ENCODE peak calls at places on chromosome 5, in ten cellular contexts. One of them, this sample, is unnamed.
A peak's percentile ranks its signal among the peaks of the same experiment; 100 is the strongest.

GRCh38 chr5:61805101-61805500 is 473.0 kb downstream of the ZSWIM6 start:
- DNase-seq in left ventricle myocardium inferior: no peak
- DNase-seq in GM12864: no peak
- DNase-seq in HuH-7: no peak
- DNase-seq in mesendoderm: peak; percentile 79
- DNase-seq in A549: peak; percentile 15
- DNase-seq in heart left ventricle: no peak
- DNase-seq in ureter: no peak
- DNase-seq in tibial artery: no peak
- DNase-seq in NCI-H2227 treated with DMSO at 0.1 percent for 48 hours: no peak
- DNase-seq in this sample: no peak

GRCh38 chr5:180191716-180192115 is 17.3 kb downstream of the RASGEF1C start:
- DNase-seq in left ventricle myocardium inferior: no peak
- DNase-seq in GM12864: no peak
- DNase-seq in HuH-7: no peak
- DNase-seq in mesendoderm: no peak
- DNase-seq in A549: no peak
- DNase-seq in heart left ventricle: no peak
- DNase-seq in ureter: no peak
- DNase-seq in tibial artery: no peak
- DNase-seq in NCI-H2227 treated with DMSO at 0.1 percent for 48 hours: no peak
- DNase-seq in this sample: no peak

GRCh38 chr5:116980581-116980980 is 406.0 kb upstream of the SEMA6A start:
- DNase-seq in left ventricle myocardium inferior: no peak
- DNase-seq in GM12864: no peak
- DNase-seq in HuH-7: no peak
- DNase-seq in mesendoderm: no peak
- DNase-seq in A549: no peak
- DNase-seq in heart left ventricle: no peak
- DNase-seq in ureter: no peak
- DNase-seq in tibial artery: no peak
- DNase-seq in NCI-H2227 treated with DMSO at 0.1 percent for 48 hours: no peak
- DNase-seq in this sample: no peak

GRCh38 chr5:83197326-83197725 is 120.0 kb downstream of the XRCC4 start:
- DNase-seq in left ventricle myocardium inferior: no peak
- DNase-seq in GM12864: no peak
- DNase-seq in HuH-7: no peak
- DNase-seq in mesendoderm: no peak
- DNase-seq in A549: no peak
- DNase-seq in heart left ventricle: no peak
- DNase-seq in ureter: no peak
- DNase-seq in tibial artery: no peak
- DNase-seq in NCI-H2227 treated with DMSO at 0.1 percent for 48 hours: peak; percentile 78
- DNase-seq in this sample: no peak

GRCh38 chr5:167967494-167968180 is 323.8 kb upstream of the WWC1 start:
- DNase-seq in left ventricle myocardium inferior: no peak
- DNase-seq in GM12864: no peak
- DNase-seq in HuH-7: no peak
- DNase-seq in mesendoderm: peak; percentile 45
- DNase-seq in A549: no peak
- DNase-seq in heart left ventricle: no peak
- DNase-seq in ureter: no peak
- DNase-seq in tibial artery: no peak
- DNase-seq in NCI-H2227 treated with DMSO at 0.1 percent for 48 hours: no peak
- DNase-seq in this sample: no peak

GRCh38 chr5:17304282-17304681 is 86.9 kb downstream of the BASP1 start:
- DNase-seq in left ventricle myocardium inferior: no peak
- DNase-seq in GM12864: no peak
- DNase-seq in HuH-7: no peak
- DNase-seq in mesendoderm: no peak
- DNase-seq in A549: peak; percentile 41
- DNase-seq in heart left ventricle: no peak
- DNase-seq in ureter: no peak
- DNase-seq in tibial artery: no peak
- DNase-seq in NCI-H2227 treated with DMSO at 0.1 percent for 48 hours: no peak
- DNase-seq in this sample: peak; percentile 9

GRCh38 chr5:53288511-53288910 is 179.0 kb upstream of the MOCS2 start:
- DNase-seq in left ventricle myocardium inferior: no peak
- DNase-seq in GM12864: no peak
- DNase-seq in HuH-7: no peak
- DNase-seq in mesendoderm: no peak
- DNase-seq in A549: no peak
- DNase-seq in heart left ventricle: no peak
- DNase-seq in ureter: no peak
- DNase-seq in tibial artery: no peak
- DNase-seq in NCI-H2227 treated with DMSO at 0.1 percent for 48 hours: no peak
- DNase-seq in this sample: no peak

GRCh38 chr5:73232266-73233041 is 59.5 kb downstream of the TMEM174 start:
- DNase-seq in left ventricle myocardium inferior: no peak
- DNase-seq in GM12864: no peak
- DNase-seq in HuH-7: no peak
- DNase-seq in mesendoderm: peak; percentile 43
- DNase-seq in A549: no peak
- DNase-seq in heart left ventricle: no peak
- DNase-seq in ureter: no peak
- DNase-seq in tibial artery: no peak
- DNase-seq in NCI-H2227 treated with DMSO at 0.1 percent for 48 hours: no peak
- DNase-seq in this sample: no peak

GRCh38 chr5:115170924-115171510 is 1.3 kb upstream of the TRIM36 start:
- DNase-seq in left ventricle myocardium inferior: no peak
- DNase-seq in GM12864: no peak
- DNase-seq in HuH-7: no peak
- DNase-seq in mesendoderm: no peak
- DNase-seq in A549: no peak
- DNase-seq in heart left ventricle: no peak
- DNase-seq in ureter: no peak
- DNase-seq in tibial artery: no peak
- DNase-seq in NCI-H2227 treated with DMSO at 0.1 percent for 48 hours: no peak
- DNase-seq in this sample: no peak

GRCh38 chr5:76490970-76491369 is 87.9 kb downstream of the IQGAP2 start:
- DNase-seq in left ventricle myocardium inferior: no peak
- DNase-seq in GM12864: no peak
- DNase-seq in HuH-7: no peak
- DNase-seq in mesendoderm: no peak
- DNase-seq in A549: no peak
- DNase-seq in heart left ventricle: no peak
- DNase-seq in ureter: no peak
- DNase-seq in tibial artery: no peak
- DNase-seq in NCI-H2227 treated with DMSO at 0.1 percent for 48 hours: no peak
- DNase-seq in this sample: no peak

GRCh38 chr5:78758169-78758839 is 109.7 kb upstream of the LHFPL2 start:
- DNase-seq in left ventricle myocardium inferior: no peak
- DNase-seq in GM12864: peak; percentile 96
- DNase-seq in HuH-7: no peak
- DNase-seq in mesendoderm: no peak
- DNase-seq in A549: no peak
- DNase-seq in heart left ventricle: no peak
- DNase-seq in ureter: no peak
- DNase-seq in tibial artery: no peak
- DNase-seq in NCI-H2227 treated with DMSO at 0.1 percent for 48 hours: no peak
- DNase-seq in this sample: peak; percentile 35

GRCh38 chr5:95760291-95761191 is 29.4 kb downstream of the RHOBTB3 start:
- DNase-seq in left ventricle myocardium inferior: no peak
- DNase-seq in GM12864: peak; percentile 55
- DNase-seq in HuH-7: no peak
- DNase-seq in mesendoderm: peak; percentile 41
- DNase-seq in A549: no peak
- DNase-seq in heart left ventricle: no peak
- DNase-seq in ureter: no peak
- DNase-seq in tibial artery: no peak
- DNase-seq in NCI-H2227 treated with DMSO at 0.1 percent for 48 hours: no peak
- DNase-seq in this sample: peak; percentile 89

GRCh38 chr5:63131618-63132285 is 553.1 kb downstream of the LRRC70 start:
- DNase-seq in left ventricle myocardium inferior: no peak
- DNase-seq in GM12864: no peak
- DNase-seq in HuH-7: no peak
- DNase-seq in mesendoderm: peak; percentile 48
- DNase-seq in A549: no peak
- DNase-seq in heart left ventricle: no peak
- DNase-seq in ureter: no peak
- DNase-seq in tibial artery: no peak
- DNase-seq in NCI-H2227 treated with DMSO at 0.1 percent for 48 hours: no peak
- DNase-seq in this sample: peak; percentile 8

GRCh38 chr5:178069909-178070308 is 43.4 kb upstream of the N4BP3 start:
- DNase-seq in left ventricle myocardium inferior: no peak
- DNase-seq in GM12864: no peak
- DNase-seq in HuH-7: peak; percentile 59
- DNase-seq in mesendoderm: peak; percentile 79
- DNase-seq in A549: peak; percentile 36
- DNase-seq in heart left ventricle: no peak
- DNase-seq in ureter: no peak
- DNase-seq in tibial artery: no peak
- DNase-seq in NCI-H2227 treated with DMSO at 0.1 percent for 48 hours: no peak
- DNase-seq in this sample: no peak

GRCh38 chr5:41763096-41763495 is 107.1 kb downstream of the OXCT1 start:
- DNase-seq in left ventricle myocardium inferior: no peak
- DNase-seq in GM12864: no peak
- DNase-seq in HuH-7: no peak
- DNase-seq in mesendoderm: no peak
- DNase-seq in A549: no peak
- DNase-seq in heart left ventricle: no peak
- DNase-seq in ureter: no peak
- DNase-seq in tibial artery: no peak
- DNase-seq in NCI-H2227 treated with DMSO at 0.1 percent for 48 hours: no peak
- DNase-seq in this sample: no peak

GRCh38 chr5:45578270-45578669 is 117.9 kb downstream of the HCN1 start:
- DNase-seq in left ventricle myocardium inferior: no peak
- DNase-seq in GM12864: no peak
- DNase-seq in HuH-7: no peak
- DNase-seq in mesendoderm: peak; percentile 6
- DNase-seq in A549: no peak
- DNase-seq in heart left ventricle: no peak
- DNase-seq in ureter: no peak
- DNase-seq in tibial artery: no peak
- DNase-seq in NCI-H2227 treated with DMSO at 0.1 percent for 48 hours: no peak
- DNase-seq in this sample: no peak

GRCh38 chr5:577800-578199 is 34.3 kb upstream of the CEP72 start:
- DNase-seq in left ventricle myocardium inferior: no peak
- DNase-seq in GM12864: no peak
- DNase-seq in HuH-7: no peak
- DNase-seq in mesendoderm: no peak
- DNase-seq in A549: no peak
- DNase-seq in heart left ventricle: no peak
- DNase-seq in ureter: no peak
- DNase-seq in tibial artery: no peak
- DNase-seq in NCI-H2227 treated with DMSO at 0.1 percent for 48 hours: no peak
- DNase-seq in this sample: no peak

GRCh38 chr5:93621340-93621872 is 38.4 kb downstream of the NR2F1 start:
- DNase-seq in left ventricle myocardium inferior: peak; percentile 81
- DNase-seq in GM12864: no peak
- DNase-seq in HuH-7: peak; percentile 93
- DNase-seq in mesendoderm: peak; percentile 65
- DNase-seq in A549: peak; percentile 64
- DNase-seq in heart left ventricle: peak; percentile 82
- DNase-seq in ureter: peak; percentile 78
- DNase-seq in tibial artery: peak; percentile 59
- DNase-seq in NCI-H2227 treated with DMSO at 0.1 percent for 48 hours: no peak
- DNase-seq in this sample: no peak

GRCh38 chr5:160978944-160979343 is 126.9 kb upstream of the ATP10B start:
- DNase-seq in left ventricle myocardium inferior: no peak
- DNase-seq in GM12864: no peak
- DNase-seq in HuH-7: no peak
- DNase-seq in mesendoderm: no peak
- DNase-seq in A549: no peak
- DNase-seq in heart left ventricle: no peak
- DNase-seq in ureter: no peak
- DNase-seq in tibial artery: no peak
- DNase-seq in NCI-H2227 treated with DMSO at 0.1 percent for 48 hours: no peak
- DNase-seq in this sample: no peak

GRCh38 chr5:104754311-104754995 is 1191.9 kb upstream of the NUDT12 start:
- DNase-seq in left ventricle myocardium inferior: no peak
- DNase-seq in GM12864: no peak
- DNase-seq in HuH-7: no peak
- DNase-seq in mesendoderm: no peak
- DNase-seq in A549: no peak
- DNase-seq in heart left ventricle: no peak
- DNase-seq in ureter: no peak
- DNase-seq in tibial artery: no peak
- DNase-seq in NCI-H2227 treated with DMSO at 0.1 percent for 48 hours: no peak
- DNase-seq in this sample: no peak

GRCh38 chr5:60687927-60688720 is 11.8 kb downstream of the DEPDC1B start:
- DNase-seq in left ventricle myocardium inferior: no peak
- DNase-seq in GM12864: no peak
- DNase-seq in HuH-7: peak; percentile 37
- DNase-seq in mesendoderm: peak; percentile 79
- DNase-seq in A549: peak; percentile 50
- DNase-seq in heart left ventricle: no peak
- DNase-seq in ureter: no peak
- DNase-seq in tibial artery: no peak
- DNase-seq in NCI-H2227 treated with DMSO at 0.1 percent for 48 hours: peak; percentile 3
- DNase-seq in this sample: peak; percentile 26

This sample was measured in fibroblast of the conjunctiva.